ENCODE peak calls at places on chromosomes 2 and 18, in nine cellular contexts. M is transverse colon, Z is stomach, C is sigmoid colon, K is ovary, I is A549, B is K562, O is SK-N-SH, N is upper lobe of left lung. P is an unnamed sample.

GRCh38 chr2:62774555-62775366 is 69.2 kb downstream of the EHBP1 start:
- DNase-seq in B (peak; percentile 63), C (peak; percentile 63), I (no peak), Z (no peak), N (no peak), M (no peak), O (peak; percentile 19), K (peak; percentile 57), P (no peak)

GRCh38 chr2:180195847-180196246 is 188.8 kb upstream of the CWC22 start:
- DNase-seq in K (no peak), B (no peak), I (no peak), N (no peak), C (no peak), O (no peak), M (no peak), Z (no peak), P (no peak)

GRCh38 chr18:48023334-48024008 is 93.0 kb upstream of the SMAD2 start:
- DNase-seq in I (peak; percentile 65), C (peak; percentile 48), N (no peak), Z (peak; percentile 53), M (peak; percentile 37), K (peak; percentile 71), B (peak; percentile 44), O (peak; percentile 89), P (no peak)

GRCh38 chr18:24727685-24728084 is 267.2 kb downstream of the HRH4 start:
- DNase-seq in C (no peak), I (no peak), K (no peak), Z (no peak), M (no peak), N (no peak), B (no peak), O (no peak), P (no peak)

GRCh38 chr2:238427435-238428162 is 872 bp downstream of the ASB1 start:
- DNase-seq in O (no peak), B (no peak), C (no peak), K (peak; percentile 56), N (peak; percentile 63), Z (peak; percentile 18), M (no peak), I (no peak), P (peak; percentile 53)

GRCh38 chr18:69705987-69706386 is 241.7 kb downstream of the CD226 start:
- DNase-seq in I (no peak), K (no peak), N (no peak), M (no peak), O (no peak), C (no peak), Z (no peak), B (no peak), P (no peak)

GRCh38 chr18:46917108-46917807 is at the start of the genes KATNAL2 and PIAS2:
- DNase-seq in C (peak; percentile 87), Z (peak; percentile 85), M (peak; percentile 83), B (peak; percentile 79), K (peak; percentile 86), O (peak; percentile 97), I (peak; percentile 29), N (peak; percentile 97), P (peak; percentile 75)

GRCh38 chr2:38690499-38691420 is 24.8 kb downstream of the GALM start:
- DNase-seq in M (peak; percentile 58), K (no peak), N (no peak), I (peak; percentile 99), C (no peak), O (peak; percentile 40), Z (no peak), B (peak; percentile 76), P (no peak)

GRCh38 chr2:237696471-237696870 is 69.1 kb downstream of the LRRFIP1 start:
- DNase-seq in O (no peak), Z (no peak), I (no peak), N (no peak), M (no peak), K (no peak), B (peak; percentile 12), C (no peak), P (no peak)

GRCh38 chr18:55641501-55641900 is 53.5 kb upstream of the TCF4 start:
- DNase-seq in B (no peak), Z (no peak), I (no peak), C (no peak), O (no peak), N (no peak), M (no peak), K (no peak), P (no peak)

GRCh38 chr18:3935316-3935715 is 485.3 kb downstream of the TGIF1 start:
- DNase-seq in C (no peak), Z (no peak), B (no peak), N (no peak), O (no peak), K (no peak), I (no peak), M (no peak), P (no peak)

GRCh38 chr2:176132397-176133086 is 3.0 kb downstream of the HOXD8 start:
- DNase-seq in O (no peak), Z (no peak), B (peak; percentile 19), I (no peak), C (peak; percentile 46), N (no peak), M (no peak), K (no peak), P (no peak)

GRCh38 chr2:171592026-171592555 is 69.8 kb downstream of the CYBRD1 start:
- DNase-seq in O (no peak), Z (no peak), K (no peak), I (no peak), B (no peak), N (no peak), M (no peak), C (no peak), P (no peak)

GRCh38 chr2:173990970-173991819 is 26.0 kb upstream of the SP3 start:
- DNase-seq in N (no peak), Z (peak; percentile 79), O (peak; percentile 43), I (no peak), B (no peak), M (peak; percentile 70), C (peak; percentile 93), K (peak; percentile 89), P (peak; percentile 90)

GRCh38 chr2:113851640-113852039 is 38.2 kb upstream of the ACTR3 start:
- DNase-seq in I (no peak), C (no peak), Z (no peak), B (no peak), K (no peak), M (no peak), O (no peak), N (no peak), P (no peak)

DNA sequence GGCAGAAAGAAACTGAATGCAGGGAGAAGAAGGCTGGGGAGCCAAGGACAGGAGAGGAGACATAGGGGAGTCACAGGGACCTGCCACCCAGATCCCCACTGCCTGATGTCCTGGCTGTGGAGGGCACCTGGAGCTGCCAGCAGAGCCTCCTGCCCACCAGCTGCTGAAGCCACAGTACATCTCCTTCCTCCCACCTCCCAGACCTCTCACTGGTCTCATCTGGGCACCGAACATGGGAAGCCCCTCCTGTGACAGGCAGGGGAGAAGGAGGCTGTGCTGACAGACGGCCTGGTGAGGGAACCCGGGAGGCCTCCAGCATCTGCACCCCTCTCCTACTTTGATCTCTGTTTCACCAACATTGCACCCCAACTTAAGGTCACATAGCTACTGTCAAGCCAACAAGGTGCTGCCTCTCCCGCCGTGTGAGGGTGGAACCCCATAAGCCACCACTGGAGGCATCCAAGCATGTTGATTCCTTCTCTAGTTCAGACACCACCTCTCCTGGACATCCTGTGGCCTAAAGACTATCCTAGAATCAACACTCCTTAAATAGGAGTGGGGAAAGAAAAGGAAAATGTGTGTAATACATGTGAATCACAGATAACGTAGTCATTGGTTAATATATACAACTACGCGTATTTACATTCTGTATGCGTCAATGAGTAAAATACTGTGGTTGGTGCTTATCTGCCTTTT is 3.6 kb upstream of the RNPEPL1 start:
- DNase-seq in Z (no peak), N (no peak), M (peak; percentile 14), I (no peak), C (no peak), O (no peak), B (peak; percentile 73), K (no peak), P (peak; percentile 59)
- TF ChIP-seq EP300 in Z (no peak), N (no peak), M (no peak), I (no peak), C (no peak), O (no peak), B (no peak), K (no peak), P (no peak)

DNA sequence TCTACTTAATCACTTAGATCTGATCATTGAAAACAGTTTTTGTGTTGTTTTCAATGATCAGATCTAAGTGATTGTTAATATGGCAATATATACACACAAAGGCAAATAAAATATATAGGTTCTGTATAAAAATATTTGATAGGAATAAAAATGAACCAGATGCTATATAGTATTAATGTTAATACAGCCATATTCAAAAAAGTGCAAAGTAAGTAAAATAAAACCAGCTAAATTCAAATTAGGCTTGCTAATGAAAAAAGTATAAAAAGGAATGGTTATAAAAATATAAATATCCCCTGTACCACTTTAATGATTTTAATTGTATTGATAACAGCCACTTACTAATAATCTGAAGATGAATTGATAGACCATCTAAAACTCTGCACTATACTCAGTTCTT is 38.4 kb downstream of the VPS54 start:
- DNase-seq in C (no peak), B (no peak), Z (no peak), N (no peak), M (no peak), I (no peak), O (no peak), K (no peak), P (no peak)
- H3K4me3 ChIP-seq in C (no peak overlapping the region), B (no peak overlapping the region), Z (no peak overlapping the region), N (no peak overlapping the region), M (no peak overlapping the region), I (no peak overlapping the region), O (no peak overlapping the region), K (no peak overlapping the region), P (no peak overlapping the region)

DNA sequence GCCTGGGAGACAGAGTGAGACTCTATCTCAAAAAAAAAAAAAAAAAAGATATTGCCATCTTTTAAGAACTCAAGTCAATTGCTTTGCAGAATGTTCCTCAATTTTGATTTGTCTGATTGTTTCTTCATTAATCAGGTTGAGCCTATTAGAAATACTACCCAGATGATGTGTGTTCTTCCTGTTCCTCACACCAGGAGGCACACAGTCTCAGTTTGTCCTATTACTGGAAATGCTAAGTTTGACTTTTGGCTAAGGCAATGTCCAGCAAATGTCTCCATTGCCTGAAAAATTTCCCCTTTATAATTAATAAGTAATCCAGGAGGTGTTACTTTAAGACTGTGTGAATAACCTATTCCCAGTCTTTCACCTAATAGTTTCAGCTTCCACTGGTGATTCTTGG is 28.4 kb downstream of the BOLA3 start:
- DNase-seq in Z (no peak), C (no peak), N (no peak), O (no peak), M (no peak), K (no peak), I (peak; percentile 29), B (peak; percentile 38), P (no peak)
- TF ChIP-seq EP300 in Z (no peak), C (no peak), N (no peak), O (no peak), M (no peak), K (no peak), I (no peak), B (no peak), P (no peak)

DNA sequence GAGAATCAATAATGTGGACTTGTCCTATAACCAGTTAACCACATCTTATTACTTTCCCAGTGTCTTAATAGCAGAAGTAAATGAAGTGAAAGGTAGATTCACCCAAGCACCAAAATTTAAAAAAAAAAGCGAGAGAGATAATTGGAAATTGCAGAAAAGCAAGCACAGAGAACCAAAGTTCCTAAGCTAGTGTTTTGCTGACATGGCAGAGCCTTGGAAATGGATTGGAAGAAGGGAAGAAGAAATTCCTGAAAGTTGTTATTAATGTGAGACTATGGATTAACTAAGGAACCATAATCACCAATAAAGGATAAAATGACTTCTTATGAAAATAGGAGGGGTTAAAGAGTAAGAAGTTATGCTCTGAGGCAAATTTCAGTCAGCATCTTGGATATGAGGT is 384.4 kb downstream of the GALNT13 start:
- DNase-seq in B (no peak), M (no peak), I (no peak), N (no peak), O (no peak), K (no peak), Z (no peak), C (no peak), P (no peak)
- H3K4me3 ChIP-seq in B (no peak overlapping the region), M (no peak overlapping the region), I (no peak overlapping the region), N (no peak overlapping the region), O (no peak overlapping the region), K (no peak overlapping the region), Z (no peak overlapping the region), C (no peak overlapping the region), P (no peak overlapping the region)

P was measured in suprapubic skin.